ENCODE peak calls at places on chromosome 21, in six cellular contexts. Z is cardiac muscle cell, N is body of pancreas, W is pancreas, R is H9, V is right cardiac atrium. Y is an unnamed sample. For H3K4me1, the result is how much of the 10 kb centered on the place peaks cover.

GRCh38 chr21:17527240-17527639 is 14.4 kb downstream of the CXADR start:
- DNase-seq in Z (no peak), N (no peak), W (no peak), R (no peak), V (no peak), Y (no peak)

GRCh38 chr21:37232274-37233018 is 34.7 kb downstream of the VPS26C start:
- DNase-seq in Z (no peak), N (no peak), W (no peak), R (no peak), V (no peak), Y (no peak)

GRCh38 chr21:40385883-40386282 is 461.1 kb downstream of the DSCAM start:
- DNase-seq in Z (no peak), N (no peak), W (no peak), R (no peak), V (no peak), Y (no peak)

GRCh38 chr21:25373126-25374082 is 233.9 kb downstream of the MRPL39 start:
- DNase-seq in Z (no peak), N (no peak), W (no peak), R (peak), V (no peak), Y (no peak)

GRCh38 chr21:36478207-36478701 is 1.7 kb downstream of the CLDN14 start:
- DNase-seq in Z (no peak), N (no peak), W (no peak), R (no peak), V (no peak), Y (no peak)

GRCh38 chr21:16841917-16842316 is 670.9 kb upstream of the CXADR start:
- DNase-seq in Z (no peak), N (no peak), W (no peak), R (no peak), V (no peak), Y (no peak)

GRCh38 chr21:26748066-26748465 is 97.1 kb downstream of the ADAMTS1 start:
- DNase-seq in Z (no peak), N (no peak), W (no peak), R (no peak), V (no peak), Y (no peak)

GRCh38 chr21:27110956-27111355 is 144.1 kb upstream of the ADAMTS5 start:
- DNase-seq in Z (no peak), N (no peak), W (no peak), R (no peak), V (no peak), Y (no peak)

GRCh38 chr21:33028759-33029511 is 3.2 kb downstream of the OLIG2 start:
- DNase-seq in Z (no peak), N (no peak), W (no peak), R (peak), V (no peak), Y (no peak)

GRCh38 chr21:26883768-26884167 is 38.6 kb upstream of the ADAMTS1 start:
- DNase-seq in Z (no peak), N (no peak), W (no peak), R (no peak), V (no peak), Y (no peak)

GRCh38 chr21:33754493-33754892 is 112.2 kb downstream of the ITSN1 start:
- DNase-seq in Z (no peak), N (peak), W (no peak), R (no peak), V (no peak), Y (no peak)

GRCh38 chr21:18170221-18170620 is 74.4 kb upstream of the CHODL start:
- DNase-seq in Z (no peak), N (no peak), W (no peak), R (no peak), V (no peak), Y (no peak)

GRCh38 chr21:38645282-38645681 is 147.0 kb upstream of the ERG start:
- DNase-seq in Z (no peak), N (no peak), W (no peak), R (no peak), V (no peak), Y (no peak)

GRCh38 chr21:16891821-16892220 is 621.0 kb upstream of the CXADR start:
- DNase-seq in Z (no peak), N (no peak), W (no peak), R (no peak), V (no peak), Y (no peak)

GRCh38 chr21:32359719-32360260 is 33.0 kb downstream of the URB1 start:
- DNase-seq in Z (no peak), N (peak), W (no peak), R (no peak), V (no peak), Y (no peak)

GRCh38 chr21:34126691-34127090 is 53.3 kb downstream of the MRPS6 start:
- DNase-seq in Z (no peak), N (no peak), W (no peak), R (no peak), V (no peak), Y (no peak)

GRCh38 chr21:16492356-16492755 is 762.6 kb downstream of the USP25 start:
- DNase-seq in Z (no peak), N (no peak), W (no peak), R (no peak), V (no peak), Y (no peak)

GRCh38 chr21:18155508-18156193 is 89.0 kb upstream of the CHODL start:
- DNase-seq in Z (peak), N (no peak), W (no peak), R (no peak), V (no peak), Y (no peak)

GRCh38 chr21:33847586-33848251 is 67.9 kb downstream of the ATP5PO start:
- DNase-seq in Z (no peak), N (no peak), W (no peak), R (no peak), V (no peak), Y (no peak)

GRCh38 chr21:29072873-29073221 is 601 bp downstream of the CCT8 start:
- DNase-seq in Z (peak), N (no peak), W (no peak), R (no peak), V (no peak), Y (no peak)

GRCh38 chr21:41045534-41046268 is 122.3 kb upstream of the BACE2 start:
- DNase-seq in Z (peak), N (peak), W (peak), R (peak), V (no peak), Y (no peak)

GRCh38 chr21:21200103-21200938 is 202.1 kb downstream of the NCAM2 start:
- DNase-seq in Z (no peak), N (peak), W (no peak), R (no peak), V (peak), Y (peak)

GRCh38 chr21:38243732-38244406 is 12.9 kb upstream of the KCNJ15 start:
- DNase-seq in Z (no peak), N (no peak), W (no peak), R (no peak), V (no peak), Y (no peak)

GRCh38 chr21:28298251-28298672 is 694.4 kb downstream of the LTN1 start:
- DNase-seq in Z (no peak), N (no peak), W (no peak), R (no peak), V (no peak), Y (no peak)

GRCh38 chr21:14985306-14985705 is 79.5 kb downstream of the NRIP1 start:
- DNase-seq in Z (no peak), N (no peak), W (no peak), R (no peak), V (no peak), Y (no peak)

GRCh38 chr21:39006653-39007417 is 176.4 kb downstream of the PSMG1 start:
- DNase-seq in Z (no peak), N (peak), W (no peak), R (no peak), V (peak), Y (peak)

GRCh38 chr21:35377505-35378090 is 328.5 kb upstream of the RUNX1 start:
- DNase-seq in Z (no peak), N (no peak), W (no peak), R (no peak), V (no peak), Y (no peak)

GRCh38 chr21:36323032-36323431 is 3.0 kb downstream of the MORC3 start:
- DNase-seq in Z (no peak), N (no peak), W (no peak), R (no peak), V (no peak), Y (peak)

GRCh38 chr21:41141031-41141457 is 26.9 kb upstream of the BACE2 start:
- DNase-seq in Z (no peak), N (peak), W (no peak), R (no peak), V (no peak), Y (no peak)

GRCh38 chr21:22544747-22545146 is 1546.5 kb downstream of the NCAM2 start:
- DNase-seq in Z (no peak), N (no peak), W (no peak), R (peak), V (no peak), Y (no peak)

GRCh38 chr21:35015435-35016024 is 33.6 kb downstream of the RUNX1 start:
- DNase-seq in Z (no peak), N (no peak), W (no peak), R (no peak), V (no peak), Y (no peak)

GRCh38 chr21:29299046-29299905 is 554 bp downstream of the BACH1 start:
- DNase-seq in Z (peak), N (peak), W (peak), R (no peak), V (peak), Y (peak)

GRCh38 chr21:19440792-19441494 is 1037.4 kb upstream of the TMPRSS15 start:
- DNase-seq in Z (no peak), N (no peak), W (no peak), R (no peak), V (no peak), Y (no peak)

GRCh38 chr21:38824124-38824822 is 18.5 kb downstream of the ETS2 start:
- DNase-seq in Z (no peak), N (no peak), W (no peak), R (no peak), V (no peak), Y (no peak)

DNA sequence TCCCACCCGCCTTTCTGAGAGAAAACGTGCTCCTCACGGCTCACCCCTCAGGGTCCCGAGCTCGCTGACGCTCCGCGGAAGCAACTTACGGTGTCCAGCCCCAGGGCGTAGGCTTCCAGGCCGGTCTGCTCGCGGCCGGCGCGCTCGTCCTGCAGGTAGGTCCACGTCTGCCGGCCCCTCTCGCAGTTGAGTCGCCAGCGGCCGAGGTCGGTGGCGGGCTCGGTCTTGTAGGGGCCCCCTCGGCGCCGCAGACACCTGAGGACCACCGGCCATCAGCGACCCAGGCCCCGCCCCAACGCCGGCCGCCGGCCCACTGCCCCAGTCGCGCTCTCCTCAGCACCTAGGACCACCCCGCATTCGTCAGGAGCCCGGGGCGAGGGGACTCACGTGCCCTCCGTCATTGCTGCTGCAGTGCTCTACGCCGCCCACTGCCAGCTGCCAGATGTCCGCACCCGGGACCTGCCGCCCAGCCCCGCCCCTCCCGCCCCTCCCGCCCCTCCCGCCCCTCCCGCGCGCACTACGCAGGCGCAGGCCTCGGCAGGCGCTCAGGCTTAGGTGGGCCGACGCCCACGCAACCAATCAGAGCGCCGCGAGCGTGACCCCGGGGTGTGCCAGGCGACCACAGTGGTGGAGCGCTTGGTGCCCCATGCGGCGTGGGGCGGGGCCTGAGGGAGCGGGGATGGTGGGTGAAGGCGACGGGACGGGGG is at the start of gene LSS:
- DNase-seq in Z (peak), N (peak), W (peak), R (peak), V (peak), Y (peak)
- H3K4me1 ChIP-seq in Z (under half), N (under half), W (under half), R (under half), V (under half), Y (under half)

GRCh38 chr21:43588957-43589356 is 70.3 kb downstream of the HSF2BP start:
- DNase-seq in Z (no peak), N (no peak), W (no peak), R (no peak), V (no peak), Y (no peak)
- H3K4me1 ChIP-seq in Z (under half), N (under half), W (under half), R (under half), V (under half), Y (under half)

DNA sequence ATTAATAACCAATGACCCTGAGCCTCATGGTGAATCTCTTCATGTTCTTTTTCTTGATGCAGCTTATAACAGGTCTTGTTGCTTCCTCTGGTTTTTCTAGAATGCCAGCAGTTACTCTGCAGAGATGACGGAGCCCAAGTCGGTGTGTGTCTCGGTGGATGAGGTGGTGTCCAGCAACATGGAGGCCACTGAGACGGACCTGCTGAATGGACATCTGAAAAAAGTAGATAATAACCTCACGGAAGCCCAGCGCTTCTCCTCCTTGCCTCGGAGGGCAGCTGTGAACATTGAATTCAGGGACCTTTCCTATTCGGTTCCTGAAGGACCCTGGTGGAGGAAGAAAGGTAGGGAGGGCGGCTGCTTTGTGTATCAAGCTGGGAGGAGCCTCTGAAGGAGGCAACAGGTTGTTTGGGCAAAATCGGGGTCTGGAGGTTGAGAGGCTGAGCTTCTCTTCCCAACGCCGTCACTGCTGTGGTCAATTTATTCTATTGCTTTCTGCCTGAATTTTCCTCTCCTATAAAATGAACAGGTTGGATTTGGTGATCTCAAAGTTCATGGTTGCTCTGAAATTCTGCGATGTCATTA is 6.7 kb downstream of the ABCG1 start:
- DNase-seq in Z (no peak), N (no peak), W (no peak), R (no peak), V (no peak), Y (no peak)
- H3K4me1 ChIP-seq in Z (under half), N (under half), W (under half), R (under half), V (under half), Y (half or more)

GRCh38 chr21:44939532-44940115 is at the start of gene SLX9:
- DNase-seq in Z (peak), N (peak), W (peak), R (peak), V (peak), Y (peak)
- H3K4me1 ChIP-seq in Z (under half), N (under half), W (under half), R (under half), V (under half), Y (under half)